ENCODE peak calls at places on chromosomes 13 and 19, in ten cellular contexts. W is AG04449, M is brain microvascular endothelial cell, X is right lobe of liver, I is HCT116, S is left lung, O is choroid plexus epithelial cell, J is H1, E is progenitor cell of endocrine pancreas, K is tibial nerve. U is an unnamed sample.

GRCh38 chr13:74290324-74290773 is 156.1 kb upstream of the KLF12 start:
- DNase-seq in W (no peak), M (peak; percentile 78), X (no peak), I (peak; percentile 73), S (no peak), O (peak; percentile 98), J (no peak), E (no peak), K (no peak), U (peak; percentile 23)

GRCh38 chr13:52026246-52026626 is 1.7 kb downstream of the UTP14C start:
- DNase-seq in W (no peak), M (no peak), X (no peak), I (no peak), S (no peak), O (no peak), J (no peak), E (no peak), K (no peak), U (no peak)

GRCh38 chr19:55494172-55494761 is 6.0 kb downstream of the SSC5D start:
- DNase-seq in W (no peak), M (peak; percentile 80), X (no peak), I (no peak), S (no peak), O (peak; percentile 65), J (no peak), E (no peak), K (no peak), U (no peak)

GRCh38 chr13:24745861-24746617 is 17.9 kb upstream of the RNF17 start:
- DNase-seq in W (no peak), M (no peak), X (no peak), I (no peak), S (no peak), O (no peak), J (no peak), E (no peak), K (no peak), U (peak; percentile 52)

GRCh38 chr19:48511800-48512503 is at the start of gene LMTK3:
- DNase-seq in W (no peak), M (no peak), X (no peak), I (no peak), S (no peak), O (no peak), J (no peak), E (no peak), K (no peak), U (peak; percentile 78)

GRCh38 chr19:20238025-20238623 is 71.1 kb downstream of the ZNF486 start:
- DNase-seq in W (peak; percentile 31), M (peak; percentile 95), X (peak; percentile 78), I (no peak), S (peak; percentile 86), O (peak; percentile 95), J (peak; percentile 78), E (peak; percentile 76), K (peak; percentile 92), U (peak; percentile 48)

GRCh38 chr19:6234527-6234926 is 45.2 kb downstream of the MLLT1 start:
- DNase-seq in W (no peak), M (no peak), X (no peak), I (no peak), S (no peak), O (no peak), J (no peak), E (no peak), K (no peak), U (no peak)

GRCh38 chr13:85368686-85369085 is 430.5 kb downstream of the SLITRK6 start:
- DNase-seq in W (no peak), M (no peak), X (no peak), I (no peak), S (no peak), O (no peak), J (no peak), E (no peak), K (no peak), U (no peak)

GRCh38 chr19:48386981-48387380 is 4.4 kb downstream of the KDELR1 start:
- DNase-seq in W (no peak), M (no peak), X (no peak), I (no peak), S (no peak), O (no peak), J (no peak), E (no peak), K (no peak), U (no peak)

GRCh38 chr13:37510441-37510840 is 88.1 kb downstream of the POSTN start:
- DNase-seq in W (no peak), M (no peak), X (no peak), I (no peak), S (no peak), O (no peak), J (no peak), E (no peak), K (no peak), U (no peak)

GRCh38 chr19:40445945-40446784 is 2.0 kb upstream of the SERTAD3 start:
- DNase-seq in W (no peak), M (no peak), X (no peak), I (no peak), S (no peak), O (peak; percentile 24), J (no peak), E (no peak), K (no peak), U (no peak)

GRCh38 chr19:31905980-31906948 is 439.1 kb upstream of the ZNF507 start:
- DNase-seq in W (no peak), M (no peak), X (no peak), I (no peak), S (peak; percentile 40), O (no peak), J (no peak), E (no peak), K (peak; percentile 52), U (no peak)

GRCh38 chr13:106348032-106348431 is 187.4 kb downstream of the EFNB2 start:
- DNase-seq in W (no peak), M (peak; percentile 68), X (no peak), I (peak; percentile 64), S (no peak), O (peak; percentile 77), J (no peak), E (no peak), K (no peak), U (no peak)

GRCh38 chr19:35746556-35746955 is 1.1 kb downstream of the PSENEN start:
- DNase-seq in W (no peak), M (no peak), X (no peak), I (no peak), S (no peak), O (no peak), J (no peak), E (no peak), K (no peak), U (no peak)

GRCh38 chr19:10471909-10472308 is 31.2 kb downstream of the KEAP1 start:
- DNase-seq in W (no peak), M (peak; percentile 35), X (no peak), I (no peak), S (no peak), O (peak; percentile 71), J (no peak), E (no peak), K (no peak), U (no peak)

GRCh38 chr19:46753420-46754155 is 7.3 kb upstream of the STRN4 start:
- DNase-seq in W (no peak), M (no peak), X (no peak), I (no peak), S (no peak), O (peak; percentile 43), J (no peak), E (no peak), K (peak; percentile 56), U (peak; percentile 80)

GRCh38 chr19:18543814-18544475 is 572 bp upstream of the FKBP8 start:
- DNase-seq in W (no peak), M (peak; percentile 62), X (peak; percentile 69), I (peak; percentile 76), S (peak; percentile 80), O (peak; percentile 74), J (no peak), E (no peak), K (peak; percentile 57), U (peak; percentile 89)
- TF ChIP-seq CTCF in W (no peak), M (no peak), X (no peak), I (peak; percentile 30), S (no peak), O (no peak), J (no peak), E (no peak), K (no peak), U (peak; percentile 41)

DNA sequence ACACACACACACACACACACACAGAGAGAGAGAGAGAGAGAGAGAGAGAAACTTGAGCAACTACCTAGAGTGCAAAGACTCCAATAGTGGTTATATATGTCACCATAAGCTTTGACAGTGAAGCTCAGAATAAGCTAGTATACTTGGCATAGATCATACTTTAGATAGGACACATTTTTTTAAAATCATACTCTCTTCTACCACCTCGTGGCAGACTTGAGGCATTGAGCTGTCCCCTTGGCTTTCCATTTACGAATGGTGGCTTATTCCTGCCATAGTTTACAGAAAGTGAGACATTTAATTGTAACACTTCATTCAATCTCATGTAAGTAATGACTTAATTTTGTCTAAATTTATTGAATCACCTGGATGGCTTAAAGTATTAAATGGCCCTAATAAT is 108.2 kb downstream of the EDNRB start:
- DNase-seq in W (no peak), M (no peak), X (no peak), I (peak; percentile 4), S (no peak), O (peak; percentile 51), J (no peak), E (no peak), K (no peak), U (peak; percentile 15)
- TF ChIP-seq CTCF in W (no peak), M (peak; percentile 63), X (peak; percentile 36), I (peak; percentile 38), S (peak; percentile 41), O (peak; percentile 63), J (no peak), E (peak; percentile 12), K (peak; percentile 28), U (peak; percentile 63)

DNA sequence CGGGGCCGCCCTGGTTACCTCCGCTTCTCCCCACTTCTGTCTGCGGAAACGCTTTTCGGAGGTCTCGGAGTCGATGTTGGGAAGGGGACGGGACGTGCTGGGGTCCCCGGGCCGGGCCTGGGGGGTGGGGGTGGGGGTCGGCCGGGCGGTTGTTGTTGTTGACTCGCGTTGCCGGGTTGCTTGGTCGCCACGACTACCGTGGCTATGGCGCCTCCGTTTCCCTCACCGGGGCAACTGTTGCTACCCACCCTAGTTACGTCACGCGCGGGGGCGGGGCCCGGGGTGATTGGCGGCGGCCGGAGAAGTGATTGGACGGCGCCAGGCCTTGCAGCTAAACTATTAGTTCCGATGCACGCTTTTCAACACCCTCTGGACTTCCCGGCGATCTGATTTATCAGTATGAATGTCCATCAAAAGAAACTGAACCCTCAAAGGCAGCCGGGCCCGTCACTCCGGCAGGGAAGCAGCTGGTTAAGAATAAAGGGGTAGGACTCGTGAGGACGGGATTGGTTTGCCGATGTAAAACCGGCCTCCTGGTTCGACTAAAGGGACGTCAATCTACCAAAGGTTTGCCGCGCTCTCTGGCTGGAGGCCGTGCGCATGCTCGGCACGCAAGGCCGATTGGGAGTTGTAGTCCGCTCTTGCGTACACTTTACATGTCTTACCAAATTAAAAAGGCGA is at the start of gene RFX1:
- DNase-seq in W (peak; percentile 100), M (peak; percentile 100), X (peak; percentile 99), I (peak; percentile 100), S (peak; percentile 99), O (peak; percentile 100), J (peak; percentile 98), E (peak; percentile 100), K (peak; percentile 100), U (peak; percentile 93)
- TF ChIP-seq CTCF in W (no peak), M (no peak), X (no peak), I (no peak), S (no peak), O (no peak), J (no peak), E (no peak), K (no peak), U (no peak)

GRCh38 chr19:28239270-28239669 is 973.7 kb downstream of the UQCRFS1 start:
- DNase-seq in W (no peak), M (no peak), X (no peak), I (no peak), S (no peak), O (peak; percentile 22), J (peak; percentile 43), E (peak; percentile 14), K (no peak), U (no peak)
- TF ChIP-seq CTCF in W (no peak), M (peak; percentile 52), X (no peak), I (no peak), S (no peak), O (peak; percentile 55), J (peak; percentile 86), E (peak; percentile 60), K (no peak), U (no peak)